ENCODE peak calls at places on chromosomes 5 and 9, in four cellular contexts. V, U, L and C are unnamed samples.

GRCh38 chr9:33458444-33458843 is 11.1 kb upstream of the AQP3 start:
- DNase-seq in V (no peak), U (no peak), L (peak), C (no peak)

GRCh38 chr9:37943329-37944265 is 39.7 kb upstream of the SLC25A51 start:
- DNase-seq in V (peak), U (peak), L (no peak), C (no peak)

GRCh38 chr9:135126480-135127187 is 39.2 kb downstream of the OLFM1 start:
- DNase-seq in V (no peak), U (peak), L (no peak), C (no peak)

GRCh38 chr9:10204276-10204675 is 408.5 kb downstream of the PTPRD start:
- DNase-seq in V (no peak), U (no peak), L (no peak), C (no peak)

GRCh38 chr9:132163876-132164603 is 2.2 kb downstream of the NTNG2 start:
- DNase-seq in V (no peak), U (no peak), L (no peak), C (no peak)

GRCh38 chr9:122095010-122095767 is 2.1 kb upstream of the TTLL11 start:
- DNase-seq in V (peak), U (peak), L (peak), C (no peak)

GRCh38 chr9:27351438-27351837 is 54.5 kb upstream of the EQTN start:
- DNase-seq in V (peak), U (no peak), L (no peak), C (no peak)

GRCh38 chr5:76790632-76791290 is 28.1 kb upstream of the F2RL1 start:
- DNase-seq in V (peak), U (peak), L (no peak), C (no peak)

GRCh38 chr5:80540691-80541090 is 29.4 kb downstream of the ANKRD34B start:
- DNase-seq in V (peak), U (peak), L (no peak), C (no peak)

GRCh38 chr5:167861134-167861930 is 430.1 kb upstream of the WWC1 start:
- DNase-seq in V (peak), U (no peak), L (peak), C (no peak)

GRCh38 chr5:67152400-67152799 is 44.2 kb downstream of the CD180 start:
- DNase-seq in V (no peak), U (no peak), L (no peak), C (no peak)

GRCh38 chr5:120454094-120454798 is 9.9 kb upstream of the PRR16 start:
- DNase-seq in V (peak), U (peak), L (no peak), C (no peak)

GRCh38 chr5:110031402-110032140 is 341.8 kb downstream of the MAN2A1 start:
- DNase-seq in V (no peak), U (no peak), L (no peak), C (no peak)

GRCh38 chr9:24590432-24590831 is 44.7 kb upstream of the IZUMO3 start:
- DNase-seq in V (no peak), U (no peak), L (no peak), C (no peak)

GRCh38 chr9:99326112-99326916 is 104.2 kb downstream of the SEC61B start:
- DNase-seq in V (peak), U (no peak), L (no peak), C (no peak)

GRCh38 chr5:34687269-34688011 is 31.3 kb downstream of the RAI14 start:
- DNase-seq in V (peak), U (peak), L (no peak), C (no peak)

DNA sequence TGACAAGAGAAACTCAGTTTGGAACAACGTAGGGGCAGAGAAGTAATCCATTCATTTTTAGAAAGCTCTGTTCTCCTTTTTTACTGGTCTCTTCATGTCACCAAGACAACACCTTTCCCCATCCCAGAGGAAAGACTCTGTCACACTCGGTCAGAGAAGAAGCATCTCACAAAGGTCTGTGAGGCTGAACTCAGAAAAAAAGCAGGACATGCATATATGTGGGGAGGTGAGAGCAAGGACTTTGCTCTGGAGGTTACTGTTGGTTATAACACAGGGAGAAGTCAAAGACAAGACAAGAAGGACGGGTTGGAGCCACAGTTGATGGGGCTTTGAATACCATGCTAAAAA is 19.2 kb upstream of the MTMR12 start:
- DNase-seq in V (no peak), U (no peak), L (no peak), C (no peak)
- H3K4me3 ChIP-seq in V (no peak), U (no peak), L (no peak), C (no peak)

GRCh38 chr9:108142142-108142503 is 652.6 kb upstream of the KLF4 start:
- DNase-seq in V (no peak), U (no peak), L (no peak), C (no peak)

GRCh38 chr9:108139900-108140299 is 650.3 kb upstream of the KLF4 start:
- DNase-seq in V (no peak), U (no peak), L (no peak), C (no peak)

DNA sequence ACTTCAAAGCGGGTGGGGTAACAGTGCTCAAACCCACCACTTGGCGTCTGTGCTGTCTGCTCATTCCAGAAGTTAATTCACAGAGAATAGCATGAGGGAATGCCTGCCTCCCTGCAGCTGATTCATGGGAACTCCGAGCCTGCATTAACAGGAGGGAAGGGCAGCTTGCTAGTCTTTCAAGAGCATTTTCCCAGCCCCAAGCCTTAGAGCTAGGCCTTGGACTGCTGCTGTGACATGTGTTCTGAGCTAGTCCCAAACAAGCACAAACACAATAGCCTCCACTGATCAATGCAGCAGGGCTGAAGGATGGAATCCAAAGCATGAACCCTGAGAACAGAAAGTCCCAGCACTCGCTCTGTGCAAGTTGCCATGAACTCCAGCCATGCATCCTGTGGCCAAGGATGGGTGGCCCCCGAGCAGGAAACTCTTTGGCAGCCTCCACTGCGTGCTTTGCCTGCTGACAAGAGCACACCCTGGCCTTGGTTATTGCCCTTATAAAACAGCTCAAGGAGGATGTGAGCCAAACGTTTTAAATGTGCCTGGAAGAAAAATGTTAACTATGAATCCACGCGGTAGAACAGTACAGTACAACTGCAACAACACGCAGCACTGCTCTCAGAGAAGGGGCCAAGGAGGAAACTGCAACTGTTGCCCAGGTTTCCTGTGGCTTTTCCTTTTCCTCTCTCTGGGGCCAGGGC is 653.1 kb upstream of the KLF4 start:
- DNase-seq in V (peak), U (peak), L (no peak), C (peak)
- H3K4me3 ChIP-seq in V (no peak), U (no peak), L (no peak), C (no peak)

DNA sequence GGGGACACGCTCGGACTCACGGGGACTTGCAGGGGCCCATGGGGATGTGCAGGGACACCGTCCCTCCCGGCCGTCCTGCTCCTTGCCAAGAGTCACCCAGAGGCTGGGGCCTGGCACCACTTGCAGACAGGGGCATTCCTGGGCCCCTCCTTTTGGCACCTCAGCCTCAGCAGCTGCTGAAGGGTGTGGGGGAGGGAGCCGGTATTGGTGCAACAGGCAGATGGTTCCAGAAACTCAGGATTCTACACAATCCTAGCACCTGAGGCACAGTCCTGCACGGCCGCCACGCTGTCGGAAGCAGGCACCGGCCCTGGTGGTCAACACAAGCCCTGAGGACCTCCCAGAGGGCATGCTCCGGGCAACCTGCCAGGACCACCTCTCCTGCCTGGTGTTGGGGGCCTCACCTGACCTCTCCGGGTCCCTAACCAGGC is 19.3 kb upstream of the SLC12A7 start:
- DNase-seq in V (no peak), U (no peak), L (no peak), C (peak)
- H3K4me3 ChIP-seq in V (no peak), U (no peak), L (no peak), C (no peak)

GRCh38 chr5:157245477-157245876 is 20.4 kb upstream of the CYFIP2 start:
- DNase-seq in V (peak), U (no peak), L (no peak), C (no peak)

GRCh38 chr5:157252741-157253465 is 13.0 kb upstream of the CYFIP2 start:
- DNase-seq in V (peak), U (peak), L (peak), C (no peak)

GRCh38 chr5:157247267-157247666 is 18.7 kb upstream of the CYFIP2 start:
- DNase-seq in V (no peak), U (no peak), L (no peak), C (no peak)

GRCh38 chr5:157253547-157253946 is 12.4 kb upstream of the CYFIP2 start:
- DNase-seq in V (peak), U (peak), L (peak), C (no peak)

DNA sequence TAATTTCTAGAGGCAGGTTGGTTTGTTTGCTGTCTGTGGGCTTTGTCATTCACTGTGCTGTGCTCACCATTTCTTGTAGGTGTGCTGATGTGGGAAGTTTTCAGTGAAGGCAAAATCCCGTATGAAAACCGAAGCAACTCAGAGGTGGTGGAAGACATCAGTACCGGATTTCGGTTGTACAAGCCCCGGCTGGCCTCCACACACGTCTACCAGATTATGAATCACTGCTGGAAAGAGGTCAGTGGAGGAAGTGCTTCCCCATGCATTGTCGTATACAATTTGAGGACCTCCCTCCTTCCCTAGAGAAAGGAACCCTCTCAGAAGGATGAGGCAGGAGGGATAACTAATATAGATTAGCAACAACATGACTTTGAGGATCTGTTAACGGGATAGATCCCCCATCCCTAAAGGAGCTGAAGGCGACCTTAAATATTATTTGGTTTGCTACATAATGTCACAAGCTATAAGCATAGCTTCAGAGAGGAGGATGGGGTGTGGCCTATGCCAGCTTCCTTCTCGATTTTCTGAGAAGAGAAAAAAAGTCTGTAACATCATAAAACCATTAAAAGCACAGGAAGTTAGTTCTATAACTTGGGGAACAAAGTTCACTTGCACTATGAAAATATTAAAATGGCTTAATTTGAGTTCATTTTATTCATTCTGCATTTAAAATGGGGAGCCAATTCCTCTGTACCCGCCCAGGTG is 17.0 kb upstream of the CYFIP2 start:
- DNase-seq in V (no peak), U (no peak), L (no peak), C (no peak)
- H3K4me3 ChIP-seq in V (no peak), U (no peak), L (no peak), C (no peak)

DNA sequence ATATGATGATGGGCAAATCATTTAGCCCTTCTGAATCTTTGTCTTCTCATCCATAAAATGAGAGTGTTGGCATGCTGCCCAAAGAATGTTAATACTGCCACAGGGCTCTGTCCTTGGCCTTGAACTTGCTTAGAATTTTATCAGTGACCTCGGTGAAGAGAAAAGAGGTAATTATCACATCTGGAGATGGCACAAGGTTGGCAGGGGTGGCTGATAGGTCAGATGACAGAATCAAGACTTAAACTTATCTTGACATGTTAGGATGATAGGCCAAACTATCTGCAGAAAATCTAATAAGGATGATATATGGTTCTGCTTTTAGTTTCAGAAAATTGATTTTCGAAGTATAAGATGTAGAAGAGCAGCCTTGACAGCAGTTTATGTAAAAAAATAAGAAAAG is 599.1 kb upstream of the CLINT1 start:
- DNase-seq in V (no peak), U (no peak), L (no peak), C (no peak)
- H3K4me3 ChIP-seq in V (no peak), U (no peak), L (no peak), C (no peak)

GRCh38 chr5:117095803-117096332 is 521.2 kb upstream of the SEMA6A start:
- DNase-seq in V (no peak), U (no peak), L (no peak), C (no peak)
- H3K4me3 ChIP-seq in V (no peak), U (no peak), L (no peak), C (no peak)